ENCODE peak calls at places on chromosomes 4 and X, in four cellular contexts. F is HL-60, X is GM12878, A is K562. S is an unnamed sample.

GRCh38 chr4:163484906-163485305 is 9.6 kb upstream of the TMA16 start:
- DNase-seq in F (no peak), X (no peak), A (peak; percentile 55), S (no peak)

GRCh38 chrX:16160729-16161128 is 6.6 kb upstream of the MAGEB17 start:
- DNase-seq in F (no peak), X (no peak), A (no peak), S (no peak)

GRCh38 chr4:128866281-128866680 is 56.8 kb downstream of the JADE1 start:
- DNase-seq in F (no peak), X (no peak), A (no peak), S (no peak)

GRCh38 chr4:174669278-174669677 is 147.0 kb upstream of the HPGD start:
- DNase-seq in F (no peak), X (no peak), A (no peak), S (no peak)

GRCh38 chr4:16626945-16627344 is 271.5 kb downstream of the LDB2 start:
- DNase-seq in F (no peak), X (no peak), A (no peak), S (no peak)

GRCh38 chr4:152535236-152535902 is 523 bp downstream of the FBXW7 start:
- DNase-seq in F (no peak), X (no peak), A (peak; percentile 40), S (no peak)

GRCh38 chrX:40971736-40972135 is 113.5 kb upstream of the USP9X start:
- DNase-seq in F (no peak), X (no peak), A (no peak), S (no peak)

GRCh38 chrX:78333521-78333920 is 6.1 kb upstream of the CYSLTR1 start:
- DNase-seq in F (no peak), X (no peak), A (no peak), S (no peak)

GRCh38 chr4:76090241-76090691 is 15.8 kb downstream of the ART3 start:
- DNase-seq in F (peak; percentile 95), X (no peak), A (peak; percentile 62), S (no peak)

GRCh38 chrX:149871940-149872339 is 9.0 kb upstream of the MAGEA8 start:
- DNase-seq in F (no peak), X (peak; percentile 13), A (peak; percentile 65), S (peak; percentile 19)

GRCh38 chr4:127782025-127782274 is 172 bp upstream of the HSPA4L start:
- DNase-seq in F (no peak), X (peak; percentile 44), A (peak; percentile 91), S (peak; percentile 66)

GRCh38 chr4:87492617-87493016 is 36.6 kb downstream of the SPARCL1 start:
- DNase-seq in F (no peak), X (no peak), A (no peak), S (no peak)

GRCh38 chr4:139814285-139815015 is 148.8 kb downstream of the MGST2 start:
- DNase-seq in F (no peak), X (no peak), A (no peak), S (no peak)

GRCh38 chr4:71004281-71004851 is 10.9 kb downstream of the DCK start:
- DNase-seq in F (no peak), X (no peak), A (no peak), S (no peak)

DNA sequence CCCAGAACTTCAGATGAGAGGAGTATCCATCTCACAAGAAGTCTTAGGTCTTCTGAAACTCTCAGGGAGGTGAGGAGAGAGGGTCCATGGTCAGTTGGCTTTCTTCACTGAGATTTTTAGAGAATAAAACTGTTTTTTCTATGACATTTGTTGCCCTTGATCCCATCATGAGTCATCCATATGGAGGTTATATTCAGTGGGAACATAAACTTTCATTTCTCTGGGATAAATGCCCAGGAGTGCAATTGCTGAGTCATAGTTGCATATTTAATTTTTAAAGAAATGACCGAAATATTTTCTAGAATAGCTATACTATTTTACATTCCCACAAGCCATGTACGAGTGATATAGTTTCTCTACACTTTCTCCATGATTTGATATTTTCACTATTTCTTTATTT is 67.1 kb downstream of the JADE3 start:
- DNase-seq in F (no peak), X (no peak), A (no peak), S (no peak)
- TF ChIP-seq SPI1 in F (no peak), X (no peak), A (no peak), S (no peak)

GRCh38 chr4:110623710-110624015 is 786 bp upstream of the PITX2 start:
- DNase-seq in F (no peak), X (no peak), A (no peak), S (no peak)

GRCh38 chr4:110624904-110625494 is 2.1 kb upstream of the PITX2 start:
- DNase-seq in F (no peak), X (no peak), A (no peak), S (no peak)

GRCh38 chr4:110626532-110627153 is 3.8 kb upstream of the PITX2 start:
- DNase-seq in F (no peak), X (no peak), A (no peak), S (no peak)

GRCh38 chr4:110624016-110624770 is 1.3 kb upstream of the PITX2 start:
- DNase-seq in F (no peak), X (no peak), A (no peak), S (no peak)

GRCh38 chr4:110625593-110626292 is 2.9 kb upstream of the PITX2 start:
- DNase-seq in F (no peak), X (no peak), A (no peak), S (no peak)
- TF ChIP-seq SPI1 in F (no peak), X (no peak), A (no peak), S (no peak)

GRCh38 chr4:118734491-118735205 is 49.5 kb downstream of the METTL14 start:
- DNase-seq in F (no peak), X (no peak), A (no peak), S (no peak)
- TF ChIP-seq SPI1 in F (no peak), X (no peak), A (no peak), S (no peak)

GRCh38 chrX:46913710-46914109 is 1.5 kb downstream of the JADE3 start:
- DNase-seq in F (no peak), X (no peak), A (no peak), S (no peak)
- TF ChIP-seq SPI1 in F (no peak), X (no peak), A (no peak), S (no peak)

GRCh38 chr4:24730256-24731001 is 64.9 kb upstream of the SOD3 start:
- DNase-seq in F (no peak), X (no peak), A (no peak), S (no peak)
- TF ChIP-seq SPI1 in F (no peak), X (no peak), A (no peak), S (no peak)

DNA sequence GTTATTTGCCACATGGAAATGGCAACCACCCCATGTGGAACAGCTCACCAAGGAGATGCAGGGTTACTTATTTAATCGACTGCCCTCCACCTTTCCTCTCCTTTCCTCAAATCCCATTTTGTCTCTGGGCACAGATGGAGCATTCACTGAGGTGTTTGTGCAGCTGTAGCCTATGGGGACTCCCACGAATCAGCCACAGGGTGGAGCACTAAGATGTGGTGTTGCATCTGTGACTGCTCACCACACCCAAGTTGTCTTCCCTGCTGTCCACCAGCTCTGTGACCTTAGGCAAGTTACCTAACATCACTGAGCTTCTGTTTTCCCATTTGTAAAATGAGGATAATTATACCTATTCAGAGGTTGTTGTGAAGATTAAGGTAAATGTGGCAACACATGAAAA is 252.4 kb upstream of the CPEB2 start:
- DNase-seq in F (peak; percentile 1), X (no peak), A (no peak), S (no peak)
- TF ChIP-seq SPI1 in F (no peak), X (no peak), A (no peak), S (no peak)

S was measured in GM12891.